ENCODE peak calls at places on chromosome 20, in ten cellular contexts. T is effector memory CD4-positive, alpha-beta T cell; O is NCI-H460; Y is effector CD4-positive, alpha-beta T cell; J is natural killer cell treated with Interleukin-12 subunit alpha and Interleukin-12 subunit beta and Interleukin-15 and Interleukin-18, amount 100 ng/mL, for 72 hours; F is glutamatergic neuron; S is CD8-positive, alpha-beta memory T cell; I is Peyer's patch; U is GM19239; P is GM13977. X is an unnamed sample.
A peak's percentile ranks its signal among the peaks of the same experiment; 100 is the strongest.

GRCh38 chr20:53941680-53942079 is 128.7 kb downstream of the BCAS1 start:
- DNase-seq in F (no peak), I (no peak), Y (no peak), U (no peak), S (no peak), T (no peak), O (no peak), J (no peak), P (no peak), X (no peak)

GRCh38 chr20:62372042-62372993 is 5.2 kb upstream of the LAMA5 start:
- DNase-seq in F (no peak), P (no peak), U (no peak), J (no peak), I (no peak), O (no peak), S (no peak), T (no peak), Y (no peak), X (no peak)

GRCh38 chr20:13231031-13231752 is 10.1 kb downstream of the ISM1 start:
- DNase-seq in O (no peak), S (peak; percentile 72), I (no peak), T (peak; percentile 38), U (no peak), F (no peak), Y (peak; percentile 21), J (no peak), P (no peak), X (peak; percentile 30)

GRCh38 chr20:49348563-49348962 is 70.7 kb upstream of the ZNFX1 start:
- DNase-seq in S (no peak), U (no peak), P (no peak), F (no peak), J (no peak), T (no peak), O (no peak), I (no peak), Y (no peak), X (no peak)

GRCh38 chr20:63695419-63696310 is 787 bp upstream of the TNFRSF6B start:
- DNase-seq in S (no peak), I (no peak), U (no peak), F (no peak), P (no peak), T (no peak), J (no peak), Y (no peak), O (no peak), X (no peak)

GRCh38 chr20:41173161-41173721 is 35.9 kb downstream of the PLCG1 start:
- DNase-seq in P (peak; percentile 77), Y (peak; percentile 54), J (no peak), F (peak; percentile 91), T (peak; percentile 35), I (peak; percentile 91), U (peak; percentile 68), O (peak; percentile 53), S (peak; percentile 68), X (peak; percentile 79)

GRCh38 chr20:32482251-32483220 is 102.6 kb downstream of the NOL4L start:
- DNase-seq in U (no peak), F (peak; percentile 67), Y (peak; percentile 13), J (peak; percentile 77), I (peak; percentile 70), S (peak; percentile 54), O (no peak), P (peak; percentile 60), T (peak; percentile 21), X (peak; percentile 41)

GRCh38 chr20:44461142-44461802 is 14.4 kb upstream of the TTPAL start:
- DNase-seq in F (no peak), U (no peak), I (no peak), J (no peak), S (no peak), T (no peak), P (no peak), O (no peak), Y (no peak), X (no peak)

GRCh38 chr20:313948-314347 is 11.4 kb upstream of the SOX12 start:
- DNase-seq in I (no peak), U (no peak), F (no peak), T (no peak), Y (no peak), O (no peak), S (no peak), J (no peak), P (no peak), X (no peak)

GRCh38 chr20:699811-700338 is 24.3 kb upstream of the SCRT2 start:
- DNase-seq in Y (no peak), F (peak; percentile 63), O (no peak), P (no peak), S (no peak), T (no peak), I (no peak), U (no peak), J (no peak), X (no peak)

GRCh38 chr20:46739441-46740213 is 30.2 kb downstream of the SLC2A10 start:
- DNase-seq in J (no peak), U (no peak), F (no peak), P (no peak), S (no peak), I (no peak), O (no peak), T (no peak), Y (no peak), X (peak; percentile 61)

GRCh38 chr20:15925376-15925775 is 647.9 kb downstream of the KIF16B start:
- DNase-seq in Y (no peak), U (no peak), J (no peak), T (no peak), S (no peak), I (no peak), P (no peak), F (no peak), O (no peak), X (no peak)

GRCh38 chr20:51067792-51068191 is 44.9 kb upstream of the KCNG1 start:
- DNase-seq in S (no peak), U (no peak), O (no peak), P (no peak), F (no peak), Y (no peak), I (no peak), T (no peak), J (no peak), X (peak; percentile 73)

GRCh38 chr20:58656825-58657224 is 5.7 kb downstream of the STX16 start:
- DNase-seq in O (no peak), I (no peak), U (no peak), S (no peak), F (no peak), J (no peak), T (no peak), P (no peak), Y (no peak), X (no peak)

GRCh38 chr20:61055130-61055529 is 196.9 kb upstream of the CDH4 start:
- DNase-seq in P (no peak), Y (no peak), F (no peak), I (peak; percentile 25), T (no peak), J (no peak), U (no peak), S (no peak), O (no peak), X (no peak)

GRCh38 chr20:38825901-38826625 is 20.6 kb downstream of the PPP1R16B start:
- DNase-seq in I (peak; percentile 24), U (no peak), P (no peak), F (no peak), Y (no peak), T (no peak), O (peak; percentile 20), J (no peak), S (no peak), X (peak; percentile 87)

GRCh38 chr20:10625641-10626040 is 48.2 kb downstream of the JAG1 start:
- DNase-seq in O (no peak), I (no peak), S (no peak), T (no peak), U (no peak), F (no peak), P (no peak), J (no peak), Y (no peak), X (no peak)